ENCODE peak calls at places on chromosomes 6 and 20, in six cellular contexts. G, K, T, O, Z and P are unnamed samples.

GRCh38 chr6:159065751-159066329 is 21.0 kb upstream of the TAGAP start:
- DNase-seq in Z (no peak), G (no peak), K (no peak), T (no peak), O (no peak), P (no peak)

GRCh38 chr6:14344486-14344885 is 226.9 kb downstream of the CD83 start:
- DNase-seq in G (no peak), O (no peak), K (no peak), Z (no peak), T (no peak), P (no peak)

GRCh38 chr6:44100088-44100550 is 27.1 kb downstream of the MRPL14 start:
- DNase-seq in Z (no peak), G (no peak), K (no peak), T (peak; percentile 20), O (peak; percentile 56), P (no peak)

GRCh38 chr20:38217791-38218565 is 42.6 kb downstream of the KIAA1755 start:
- DNase-seq in T (peak; percentile 97), G (no peak), Z (no peak), O (no peak), K (peak; percentile 53), P (no peak)

GRCh38 chr6:53860511-53860910 is 65.7 kb downstream of the LRRC1 start:
- DNase-seq in Z (no peak), O (no peak), G (no peak), K (no peak), T (no peak), P (no peak)

GRCh38 chr6:40779399-40779798 is 192.2 kb upstream of the LRFN2 start:
- DNase-seq in T (peak; percentile 70), O (no peak), G (no peak), K (no peak), Z (no peak), P (no peak)

GRCh38 chr20:53899351-53900167 is 170.8 kb downstream of the BCAS1 start:
- DNase-seq in T (peak; percentile 93), G (peak; percentile 77), K (no peak), O (no peak), Z (no peak), P (no peak)

GRCh38 chr6:11196511-11197174 is 35.8 kb downstream of the NEDD9 start:
- DNase-seq in K (no peak), G (no peak), Z (no peak), O (no peak), T (peak; percentile 98), P (no peak)

GRCh38 chr6:134145786-134146185 is 93.4 kb upstream of the SLC2A12 start:
- DNase-seq in G (no peak), Z (no peak), O (no peak), K (no peak), T (peak; percentile 60), P (no peak)

GRCh38 chr20:11810316-11811130 is 107.2 kb upstream of the BTBD3 start:
- DNase-seq in Z (no peak), T (peak; percentile 88), O (no peak), G (no peak), K (no peak), P (no peak)

GRCh38 chr6:150600302-150601017 is 775 bp downstream of the PLEKHG1 start:
- DNase-seq in G (peak; percentile 32), Z (peak; percentile 66), K (peak; percentile 46), T (peak; percentile 83), O (peak; percentile 82), P (peak; percentile 54)

GRCh38 chr20:18391686-18392085 is 75.1 kb downstream of the DZANK1 start:
- DNase-seq in T (no peak), O (no peak), K (no peak), Z (no peak), G (no peak), P (no peak)

GRCh38 chr6:118618676-118619377 is 32.6 kb downstream of the CEP85L start:
- DNase-seq in G (peak; percentile 72), O (peak; percentile 67), Z (peak; percentile 76), T (peak; percentile 19), K (no peak), P (peak; percentile 52)

GRCh38 chr6:52595000-52595795 is 18.3 kb upstream of the TRAM2 start:
- DNase-seq in O (peak; percentile 45), T (peak; percentile 93), K (peak; percentile 37), Z (no peak), G (no peak), P (no peak)

GRCh38 chr6:150142304-150142656 is 564 bp upstream of the PPP1R14C start:
- DNase-seq in O (peak; percentile 65), Z (no peak), K (no peak), T (peak; percentile 50), G (no peak), P (no peak)

GRCh38 chr20:45639687-45640086 is 8.6 kb upstream of the WFDC9 start:
- DNase-seq in Z (no peak), K (no peak), G (no peak), O (no peak), T (no peak), P (no peak)

GRCh38 chr20:24873015-24873620 is 76.0 kb upstream of the CST7 start:
- DNase-seq in Z (no peak), G (no peak), K (no peak), T (no peak), O (no peak), P (no peak)

GRCh38 chr20:3932277-3933073 is 43.3 kb downstream of the PANK2 start:
- DNase-seq in G (no peak), O (no peak), K (no peak), T (no peak), Z (no peak), P (no peak)
- H3K4me3 ChIP-seq in G (peak overlapping the region; percentile 38), O (no peak overlapping the region), K (peak overlapping the region; percentile 47), T (peak overlapping the region; percentile 31), Z (peak overlapping the region; percentile 70), P (no peak overlapping the region)

GRCh38 chr6:15421945-15422733 is 176.3 kb downstream of the JARID2 start:
- DNase-seq in T (no peak), K (no peak), Z (no peak), G (no peak), O (no peak), P (no peak)
- H3K4me1 ChIP-seq in T (no peaks in the 10 kb centered on the region), K (peaks cover 2% of the 10 kb centered on the region), Z (peaks cover 40% of the 10 kb centered on the region), G (peaks cover 42% of the 10 kb centered on the region), O (peaks cover 1% of the 10 kb centered on the region), P (peaks cover 10% of the 10 kb centered on the region)

GRCh38 chr20:55322745-55323144 is 682.6 kb downstream of the CBLN4 start:
- DNase-seq in O (no peak), T (no peak), Z (no peak), G (no peak), K (no peak), P (no peak)
- H3K27ac ChIP-seq in O (no peak overlapping the region), T (no peak overlapping the region), Z (no peak overlapping the region), G (no peak overlapping the region), K (no peak overlapping the region), P (no peak overlapping the region)

DNA sequence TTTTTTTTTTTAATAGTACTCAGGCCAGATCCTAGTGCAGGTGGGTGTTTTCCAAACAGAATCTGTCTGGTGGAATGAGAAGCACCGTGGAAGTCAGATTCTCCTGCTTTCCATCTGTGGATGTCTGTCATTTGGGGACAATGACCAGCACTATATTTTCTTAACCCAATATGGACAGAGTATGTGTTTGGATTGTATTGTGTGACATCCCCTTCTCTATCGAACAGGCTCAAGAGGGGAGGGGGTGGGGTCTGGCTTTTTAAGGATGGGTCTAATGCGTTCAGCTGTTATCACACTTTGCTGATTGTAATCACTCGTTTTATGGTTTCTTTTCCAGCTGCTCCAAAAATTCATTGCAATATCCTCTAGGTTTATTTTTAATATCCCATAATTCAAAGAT is 197.5 kb upstream of the CEP162 start:
- DNase-seq in G (no peak), Z (no peak), O (no peak), K (no peak), T (no peak), P (no peak)
- H3K4me3 ChIP-seq in G (no peak overlapping the region), Z (no peak overlapping the region), O (no peak overlapping the region), K (no peak overlapping the region), T (no peak overlapping the region), P (no peak overlapping the region)

DNA sequence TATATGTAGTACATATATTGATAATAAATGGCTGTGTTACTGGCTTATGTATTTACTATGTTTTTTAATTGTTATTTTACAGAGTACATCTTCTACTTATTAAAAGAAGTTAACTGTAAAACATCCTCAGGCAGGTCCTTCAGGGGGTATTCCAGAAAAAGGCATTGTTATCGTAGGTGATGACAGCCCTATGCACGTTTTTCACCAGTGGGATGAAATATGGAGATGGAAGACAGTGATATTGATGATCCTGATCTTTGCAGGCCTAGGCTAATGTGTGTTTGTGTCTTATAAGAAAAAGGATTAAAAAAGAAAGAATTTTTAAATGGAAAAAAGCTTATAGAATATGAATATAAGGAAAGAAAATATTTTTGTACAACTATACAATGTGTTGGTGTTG is 7.5 kb downstream of the CD2AP start:
- DNase-seq in T (no peak), O (no peak), Z (no peak), G (no peak), K (no peak), P (no peak)
- H3K4me1 ChIP-seq in T (no peaks in the 10 kb centered on the region), O (no peaks in the 10 kb centered on the region), Z (no peaks in the 10 kb centered on the region), G (peaks cover 27% of the 10 kb centered on the region), K (peaks cover 1% of the 10 kb centered on the region), P (peaks cover 3% of the 10 kb centered on the region)

DNA sequence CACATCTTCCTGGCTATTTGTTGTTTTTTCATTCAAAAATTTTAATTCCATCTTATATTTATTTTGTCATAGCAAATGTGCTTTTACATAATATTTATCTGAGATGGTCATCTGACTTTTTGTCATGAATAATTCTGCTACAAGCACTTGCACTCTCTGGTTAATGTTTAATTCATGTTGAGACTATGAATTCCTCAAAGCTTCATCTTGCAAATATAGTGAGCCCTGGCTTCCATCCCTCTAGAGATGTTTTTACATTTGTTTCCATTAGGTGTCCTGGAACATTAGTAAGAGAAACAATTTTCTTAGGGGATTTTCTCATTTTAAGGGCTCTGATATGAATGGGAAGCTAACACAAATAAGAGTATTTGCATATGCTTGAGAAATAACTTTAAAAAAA is 797.2 kb upstream of the GJE1 start:
- DNase-seq in O (no peak), G (no peak), T (no peak), Z (no peak), K (no peak), P (no peak)
- H3K27ac ChIP-seq in O (no peak overlapping the region), G (no peak overlapping the region), T (no peak overlapping the region), Z (no peak overlapping the region), K (no peak overlapping the region), P (no peak overlapping the region)